ENCODE peak calls at places on chromosomes 3 and 15, in ten cellular contexts. X is psoas muscle, Y is esophagus squamous epithelium, Z is HL-60, C is Peyer's patch, V is transverse colon, P is IMR-90, J is bronchial epithelial cell, I is hepatocyte, W is Panc1. R is an unnamed sample.

GRCh38 chr3:71582612-71583568 is 638 bp downstream of the FOXP1 start:
- DNase-seq in X (peak; percentile 70), Y (peak; percentile 18), Z (peak; percentile 38), C (peak; percentile 90), V (peak; percentile 85), P (peak; percentile 31), J (peak; percentile 17), I (peak; percentile 84), W (no peak), R (no peak)

GRCh38 chr3:84125760-84126159 is 833.0 kb upstream of the CADM2 start:
- DNase-seq in X (no peak), Y (no peak), Z (no peak), C (no peak), V (no peak), P (no peak), J (no peak), I (no peak), W (no peak), R (no peak)

GRCh38 chr3:18445421-18446066 is 20.4 kb upstream of the SATB1 start:
- DNase-seq in X (no peak), Y (no peak), Z (no peak), C (peak; percentile 83), V (peak; percentile 35), P (no peak), J (no peak), I (peak; percentile 18), W (no peak), R (no peak)

GRCh38 chr3:127339943-127340861 is 52.4 kb upstream of the PRR20G start:
- DNase-seq in X (no peak), Y (no peak), Z (no peak), C (no peak), V (no peak), P (no peak), J (no peak), I (no peak), W (no peak), R (no peak)

GRCh38 chr15:84911879-84912660 is 27.6 kb downstream of the SLC28A1 start:
- DNase-seq in X (peak; percentile 91), Y (no peak), Z (no peak), C (peak; percentile 87), V (peak; percentile 61), P (peak; percentile 99), J (peak; percentile 87), I (peak; percentile 73), W (no peak), R (peak; percentile 95)

GRCh38 chr15:31455499-31455898 is 128.9 kb downstream of the KLF13 start:
- DNase-seq in X (no peak), Y (no peak), Z (no peak), C (no peak), V (no peak), P (no peak), J (no peak), I (no peak), W (no peak), R (no peak)

GRCh38 chr3:8458711-8459110 is 42.9 kb upstream of the LMCD1 start:
- DNase-seq in X (peak; percentile 44), Y (no peak), Z (no peak), C (peak; percentile 53), V (no peak), P (peak; percentile 95), J (peak; percentile 82), I (no peak), W (no peak), R (peak; percentile 85)

GRCh38 chr3:150370129-150370602 is 37.9 kb upstream of the TSC22D2 start:
- DNase-seq in X (peak; percentile 18), Y (no peak), Z (no peak), C (peak; percentile 64), V (peak; percentile 39), P (peak; percentile 97), J (peak; percentile 97), I (peak; percentile 91), W (peak; percentile 99), R (peak; percentile 96)

GRCh38 chr3:172447611-172448579 is at the start of gene GHSR:
- DNase-seq in X (no peak), Y (no peak), Z (no peak), C (no peak), V (no peak), P (no peak), J (no peak), I (no peak), W (no peak), R (no peak)

GRCh38 chr15:48285329-48286214 is 45.7 kb upstream of the DUT start:
- DNase-seq in X (no peak), Y (no peak), Z (peak; percentile 24), C (peak; percentile 74), V (peak; percentile 62), P (peak; percentile 92), J (peak; percentile 78), I (peak; percentile 86), W (peak; percentile 66), R (peak; percentile 97)

GRCh38 chr15:36278219-36278618 is 301.2 kb upstream of the CDIN1 start:
- DNase-seq in X (no peak), Y (no peak), Z (no peak), C (no peak), V (no peak), P (peak; percentile 11), J (peak; percentile 8), I (no peak), W (no peak), R (no peak)

GRCh38 chr3:39413691-39414420 is 7.3 kb downstream of the RPSA start:
- DNase-seq in X (no peak), Y (no peak), Z (peak; percentile 40), C (no peak), V (no peak), P (no peak), J (no peak), I (no peak), W (no peak), R (no peak)

GRCh38 chr3:138389841-138390581 is 41.6 kb downstream of the MRAS start:
- DNase-seq in X (peak; percentile 53), Y (no peak), Z (no peak), C (no peak), V (no peak), P (peak; percentile 94), J (peak; percentile 95), I (peak; percentile 70), W (peak; percentile 7), R (peak; percentile 76)

GRCh38 chr3:194084284-194084683 is 51.7 kb upstream of the HES1 start:
- DNase-seq in X (no peak), Y (no peak), Z (no peak), C (peak; percentile 59), V (no peak), P (no peak), J (no peak), I (no peak), W (no peak), R (no peak)
- H3K4me3 ChIP-seq in X (no peak overlapping the region), Y (no peak overlapping the region), Z (no peak overlapping the region), C (no peak overlapping the region), V (no peak overlapping the region), P (no peak overlapping the region), J (no peak overlapping the region), I (no peak overlapping the region), W (no peak overlapping the region), R (no peak overlapping the region)

DNA sequence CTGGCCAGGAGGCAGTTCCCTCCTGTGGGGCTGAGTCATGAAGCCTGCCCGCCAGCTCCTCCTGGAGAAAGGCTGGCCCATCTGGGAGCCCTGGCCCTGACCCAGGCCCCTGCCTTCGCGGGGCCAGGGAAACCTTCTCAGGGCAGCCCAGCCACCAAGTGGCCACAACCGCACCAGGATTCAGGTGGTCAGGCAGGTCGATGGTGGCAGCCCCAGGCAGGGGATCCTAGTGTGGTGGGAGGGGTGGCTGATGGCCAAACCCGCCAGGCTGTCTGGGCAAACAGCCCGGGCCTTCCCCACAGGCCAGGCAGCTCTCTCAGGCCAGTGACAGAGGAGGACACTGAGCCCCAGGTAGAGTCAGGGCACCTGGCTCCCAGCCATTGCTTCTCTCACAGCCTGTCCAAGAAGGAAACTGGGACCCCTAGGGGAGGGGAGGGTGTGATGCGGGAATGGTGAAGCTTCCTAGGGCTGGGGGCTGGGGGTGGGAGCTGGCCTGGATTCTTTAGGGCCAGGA is 1.2 kb downstream of the TWF2 start:
- DNase-seq in X (peak; percentile 93), Y (no peak), Z (no peak), C (peak; percentile 79), V (peak; percentile 76), P (peak; percentile 89), J (peak; percentile 68), I (peak; percentile 80), W (no peak), R (peak; percentile 86)
- TF ChIP-seq CTCF in X (peak; percentile 11), Y (no peak), Z (no peak), C (no peak), V (no peak), P (no peak), J (no peak), I (no peak), W (no peak), R (no peak)

GRCh38 chr3:161322781-161323568 is 48.3 kb downstream of the SPTSSB start:
- DNase-seq in X (no peak), Y (no peak), Z (no peak), C (no peak), V (no peak), P (no peak), J (no peak), I (no peak), W (no peak), R (no peak)

GRCh38 chr3:161320837-161321236 is 50.5 kb downstream of the SPTSSB start:
- DNase-seq in X (no peak), Y (no peak), Z (no peak), C (no peak), V (no peak), P (no peak), J (no peak), I (no peak), W (no peak), R (no peak)

GRCh38 chr3:161325059-161325458 is 46.3 kb downstream of the SPTSSB start:
- DNase-seq in X (no peak), Y (no peak), Z (no peak), C (no peak), V (no peak), P (no peak), J (no peak), I (no peak), W (no peak), R (no peak)

DNA sequence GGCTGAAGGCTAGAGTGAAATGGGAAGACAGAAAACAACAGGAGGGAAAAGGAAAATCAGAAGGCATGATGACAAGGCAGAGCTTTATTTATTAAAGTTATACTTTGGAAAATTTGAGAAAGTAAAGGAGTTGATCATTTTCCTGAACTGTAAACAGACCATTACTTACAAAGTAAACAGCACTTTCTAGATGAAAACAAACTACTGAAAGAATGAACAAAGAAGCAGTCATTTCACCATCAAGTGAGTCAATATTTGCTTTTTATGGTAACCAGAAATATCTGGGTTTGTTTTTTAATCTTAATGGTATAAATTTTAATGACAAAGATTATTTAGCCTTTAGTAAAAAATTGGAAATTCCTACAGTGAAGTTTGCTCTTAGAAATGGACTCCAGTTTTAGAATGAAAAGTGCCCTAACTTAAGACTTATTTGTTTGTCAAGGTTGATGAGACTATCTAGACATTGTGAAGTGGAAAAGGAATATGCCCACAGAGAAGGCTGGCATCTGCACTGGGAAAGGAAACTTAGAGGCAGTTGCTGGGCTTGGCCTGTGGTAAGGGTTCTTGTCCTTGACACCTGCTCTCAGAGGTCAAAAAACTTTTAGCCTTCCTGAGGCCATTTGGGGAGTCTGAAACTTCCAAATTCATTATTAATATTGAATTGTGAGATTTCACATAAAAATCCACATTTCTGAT is 47.2 kb downstream of the SPTSSB start:
- DNase-seq in X (no peak), Y (no peak), Z (no peak), C (no peak), V (no peak), P (no peak), J (peak; percentile 50), I (no peak), W (no peak), R (no peak)
- H3K4me3 ChIP-seq in X (no peak overlapping the region), Y (no peak overlapping the region), Z (no peak overlapping the region), C (no peak overlapping the region), V (no peak overlapping the region), P (no peak overlapping the region), J (no peak overlapping the region), I (no peak overlapping the region), W (no peak overlapping the region), R (no peak overlapping the region)

GRCh38 chr15:59172289-59172901 is 34.2 kb upstream of the LDHAL6B start:
- DNase-seq in X (no peak), Y (no peak), Z (no peak), C (no peak), V (no peak), P (no peak), J (no peak), I (no peak), W (no peak), R (no peak)
- TF ChIP-seq CTCF in X (no peak), Y (no peak), Z (no peak), C (no peak), V (no peak), P (peak; percentile 13), J (no peak), I (no peak), W (no peak), R (peak; percentile 6)

R was measured in astrocyte of the cerebellum.